ENCODE peak calls at places on chromosomes 4 and X, in ten cellular contexts. Y, P, F, K, Z, U, V, A, R and N are unnamed samples.

GRCh38 chr4:98626350-98626749 is 32.1 kb downstream of the TSPAN5 start:
- DNase-seq in Y (peak; percentile 94), P (no peak), F (peak; percentile 97), K (no peak), Z (no peak), U (no peak), V (peak; percentile 70), A (peak; percentile 96), R (no peak), N (no peak)

GRCh38 chr4:21775703-21776102 is 172.9 kb downstream of the KCNIP4 start:
- DNase-seq in Y (no peak), P (no peak), F (no peak), K (no peak), Z (no peak), U (no peak), V (no peak), A (no peak), R (no peak), N (no peak)

GRCh38 chr4:16360694-16361262 is 134.5 kb upstream of the TAPT1 start:
- DNase-seq in Y (no peak), P (no peak), F (no peak), K (no peak), Z (no peak), U (no peak), V (no peak), A (no peak), R (no peak), N (no peak)

GRCh38 chr4:77040265-77040664 is 35.5 kb downstream of the CCNI start:
- DNase-seq in Y (peak; percentile 85), P (no peak), F (peak; percentile 83), K (no peak), Z (no peak), U (no peak), V (no peak), A (peak; percentile 77), R (no peak), N (no peak)

GRCh38 chrX:47862680-47863079 is 26.0 kb downstream of the ZNF81 start:
- DNase-seq in Y (no peak), P (no peak), F (no peak), K (no peak), Z (no peak), U (no peak), V (no peak), A (no peak), R (no peak), N (no peak)

GRCh38 chrX:69021561-69021960 is 143.7 kb downstream of the PJA1 start:
- DNase-seq in Y (no peak), P (no peak), F (no peak), K (peak; percentile 65), Z (no peak), U (no peak), V (no peak), A (no peak), R (no peak), N (no peak)

GRCh38 chr4:45453258-45453841 is 670.5 kb downstream of the GABRG1 start:
- DNase-seq in Y (no peak), P (no peak), F (peak; percentile 3), K (no peak), Z (no peak), U (peak; percentile 17), V (no peak), A (peak; percentile 25), R (no peak), N (no peak)

GRCh38 chrX:54325077-54325476 is 32.8 kb downstream of the WNK3 start:
- DNase-seq in Y (no peak), P (no peak), F (no peak), K (no peak), Z (no peak), U (no peak), V (no peak), A (no peak), R (no peak), N (no peak)

GRCh38 chrX:154121961-154122360 is 22.1 kb upstream of the OPN1LW start:
- DNase-seq in Y (no peak), P (no peak), F (no peak), K (no peak), Z (no peak), U (no peak), V (no peak), A (peak; percentile 23), R (peak; percentile 5), N (no peak)

GRCh38 chrX:37781808-37782207 is 1.9 kb downstream of the CYBB start:
- DNase-seq in Y (no peak), P (no peak), F (no peak), K (no peak), Z (no peak), U (no peak), V (no peak), A (no peak), R (no peak), N (no peak)

GRCh38 chr4:174775366-174775765 is 53.7 kb downstream of the GLRA3 start:
- DNase-seq in Y (no peak), P (no peak), F (no peak), K (no peak), Z (no peak), U (no peak), V (no peak), A (no peak), R (no peak), N (no peak)

GRCh38 chrX:124506031-124506430 is 159.7 kb downstream of the SH2D1A start:
- DNase-seq in Y (no peak), P (no peak), F (no peak), K (no peak), Z (no peak), U (no peak), V (no peak), A (no peak), R (no peak), N (no peak)

GRCh38 chrX:123219916-123220315 is 35.8 kb downstream of the GRIA3 start:
- DNase-seq in Y (no peak), P (no peak), F (peak; percentile 37), K (no peak), Z (no peak), U (no peak), V (no peak), A (peak; percentile 0), R (no peak), N (no peak)

GRCh38 chrX:54492340-54492739 is 3.7 kb downstream of the FGD1 start:
- DNase-seq in Y (peak; percentile 70), P (no peak), F (peak; percentile 66), K (no peak), Z (no peak), U (no peak), V (no peak), A (peak; percentile 44), R (no peak), N (no peak)

GRCh38 chr4:54127660-54128059 is 27.7 kb downstream of the GSX2 start:
- DNase-seq in Y (no peak), P (no peak), F (no peak), K (no peak), Z (no peak), U (no peak), V (no peak), A (no peak), R (no peak), N (no peak)

DNA sequence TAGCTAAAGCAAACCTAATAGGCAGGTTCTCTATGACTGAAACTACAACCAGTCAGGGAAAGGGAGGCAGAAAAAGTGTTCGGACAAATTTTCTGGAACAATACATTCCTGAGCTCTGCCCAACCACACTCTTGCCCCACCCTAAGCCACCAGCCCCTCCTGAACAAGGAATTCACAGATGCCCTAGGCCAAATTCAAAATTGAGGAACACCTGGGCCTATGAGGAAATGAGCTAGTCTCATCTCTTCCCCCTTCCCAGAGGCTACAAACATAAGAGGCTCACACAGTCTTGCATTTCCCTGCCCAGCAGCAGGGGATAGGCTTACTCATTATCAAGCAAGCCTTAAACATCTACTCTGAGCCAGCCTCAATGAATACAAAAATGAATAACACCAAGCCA is 284.7 kb downstream of the ZNF674 start:
- DNase-seq in Y (no peak), P (no peak), F (peak; percentile 57), K (no peak), Z (no peak), U (no peak), V (no peak), A (peak; percentile 91), R (no peak), N (no peak)
- TF ChIP-seq CTCF in Y (no peak), P (no peak), F (no peak), K (no peak), Z (no peak), U (no peak), V (no peak), A (no peak), R (no peak), N (no peak)

DNA sequence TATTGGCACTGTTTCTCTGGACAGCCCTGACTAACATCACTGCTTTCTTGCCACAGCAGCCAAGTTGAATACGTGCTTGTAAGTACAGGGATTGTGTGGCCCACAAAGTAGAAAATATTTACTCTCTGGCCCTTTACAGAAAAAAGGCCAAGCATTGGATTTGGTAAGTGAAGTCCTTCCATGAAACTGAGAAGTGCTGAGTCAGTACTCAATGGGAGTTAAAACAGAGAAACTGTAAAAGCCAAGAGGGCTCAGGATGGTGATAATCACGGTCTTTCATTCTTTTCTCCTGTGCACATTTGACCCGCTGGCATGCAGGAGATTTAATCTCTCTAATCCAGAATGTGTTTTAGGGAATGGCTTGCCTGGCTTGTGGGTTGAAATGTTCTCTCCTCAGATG is 46.1 kb downstream of the TBL1X start:
- DNase-seq in Y (no peak), P (no peak), F (no peak), K (no peak), Z (no peak), U (no peak), V (no peak), A (no peak), R (no peak), N (no peak)
- TF ChIP-seq CTCF in Y (no peak), P (no peak), F (no peak), K (no peak), Z (no peak), U (no peak), V (no peak), A (no peak), R (no peak), N (no peak)

DNA sequence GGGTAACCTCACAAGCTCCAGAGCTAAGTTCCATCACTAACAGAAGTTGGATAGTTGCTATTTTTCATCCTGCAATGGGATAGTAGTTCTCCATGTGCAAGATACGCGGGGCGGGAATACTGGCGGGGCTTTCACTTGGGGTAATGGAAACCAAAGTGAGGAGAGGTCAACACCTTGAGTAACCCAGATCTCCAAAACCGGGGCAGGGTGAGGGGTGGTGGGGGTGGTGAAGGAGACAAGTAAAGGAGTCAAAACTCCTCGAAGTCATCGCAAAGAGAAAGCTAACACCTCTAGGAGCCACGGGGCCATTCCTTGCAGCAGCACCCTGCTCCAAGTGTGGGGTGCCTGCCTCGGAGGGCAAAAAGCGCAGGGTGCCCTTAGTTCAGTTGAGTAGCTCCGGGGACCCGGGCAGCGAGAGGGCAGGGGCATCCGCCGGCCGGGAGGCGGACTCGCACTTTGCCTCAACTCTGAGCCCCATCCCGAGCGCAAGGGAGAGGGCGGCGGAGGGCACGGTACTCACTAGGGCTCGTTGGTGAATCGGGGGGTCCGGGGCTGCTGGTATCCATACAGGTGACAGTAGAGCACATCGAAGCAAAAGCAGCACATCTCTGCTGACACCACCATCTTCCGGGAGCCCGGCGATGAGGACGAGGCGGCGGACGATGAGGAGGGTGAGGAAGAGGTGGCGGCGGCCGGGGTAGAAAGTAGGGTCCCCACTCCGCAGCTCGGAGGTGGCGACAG is 636 bp downstream of the AMMECR1 start:
- DNase-seq in Y (no peak), P (peak; percentile 23), F (no peak), K (peak; percentile 85), Z (peak; percentile 9), U (peak; percentile 53), V (no peak), A (peak; percentile 2), R (peak; percentile 5), N (peak; percentile 40)
- TF ChIP-seq CTCF in Y (no peak), P (no peak), F (no peak), K (no peak), Z (no peak), U (no peak), V (no peak), A (no peak), R (no peak), N (no peak)

GRCh38 chrX:122092978-122093377 is 1045.6 kb downstream of the GLUD2 start:
- DNase-seq in Y (no peak), P (no peak), F (no peak), K (no peak), Z (no peak), U (no peak), V (no peak), A (no peak), R (no peak), N (no peak)
- TF ChIP-seq CTCF in Y (no peak), P (peak; percentile 85), F (no peak), K (no peak), Z (no peak), U (no peak), V (no peak), A (no peak), R (no peak), N (peak; percentile 51)